ENCODE peak calls at places on chromosomes 6 and 20, in nine cellular contexts. U, Z, A, J, N, F, R, D and M are unnamed samples.

GRCh38 chr6:46215777-46216176 is 45.0 kb upstream of the ENPP5 start:
- DNase-seq in A (no peak), F (no peak), N (no peak), R (no peak), D (no peak), U (no peak), Z (no peak), J (no peak), M (no peak)

GRCh38 chr6:100134703-100135102 is 140.7 kb upstream of the MCHR2 start:
- DNase-seq in J (no peak), U (no peak), D (no peak), Z (peak), A (no peak), F (no peak), N (no peak), R (no peak), M (no peak)

GRCh38 chr6:170173416-170173990 is 117.4 kb downstream of the DLL1 start:
- DNase-seq in J (peak), F (no peak), A (peak), N (no peak), R (no peak), D (no peak), U (no peak), Z (no peak), M (no peak)

GRCh38 chr6:51209651-51210050 is 391.0 kb downstream of the TFAP2B start:
- DNase-seq in N (no peak), Z (no peak), U (no peak), F (no peak), J (no peak), R (no peak), A (no peak), D (no peak), M (no peak)

GRCh38 chr6:108661430-108661829 is 100.7 kb downstream of the FOXO3 start:
- DNase-seq in J (no peak), U (no peak), D (no peak), Z (peak), R (peak), A (no peak), N (no peak), F (no peak), M (peak)

GRCh38 chr6:44645276-44645675 is 257.8 kb downstream of the CDC5L start:
- DNase-seq in N (no peak), D (no peak), A (no peak), Z (peak), R (no peak), U (no peak), J (no peak), F (no peak), M (peak)

GRCh38 chr20:62376112-62377063 is 9.3 kb upstream of the LAMA5 start:
- DNase-seq in U (no peak), A (peak), Z (peak), N (no peak), D (no peak), F (no peak), R (no peak), J (no peak), M (no peak)

GRCh38 chr20:51800769-51801219 is 1.5 kb downstream of the SALL4 start:
- DNase-seq in R (no peak), A (peak), J (no peak), N (no peak), D (no peak), Z (no peak), U (no peak), F (no peak), M (peak)

GRCh38 chr20:46400253-46400652 is 6.2 kb downstream of the ELMO2 start:
- DNase-seq in F (no peak), D (peak), U (no peak), A (no peak), J (no peak), R (no peak), Z (peak), N (peak), M (no peak)
- H3K4me3 ChIP-seq in F (no peak), D (peak), U (peak), A (no peak), J (no peak), R (no peak), Z (peak), N (peak), M (no peak)

DNA sequence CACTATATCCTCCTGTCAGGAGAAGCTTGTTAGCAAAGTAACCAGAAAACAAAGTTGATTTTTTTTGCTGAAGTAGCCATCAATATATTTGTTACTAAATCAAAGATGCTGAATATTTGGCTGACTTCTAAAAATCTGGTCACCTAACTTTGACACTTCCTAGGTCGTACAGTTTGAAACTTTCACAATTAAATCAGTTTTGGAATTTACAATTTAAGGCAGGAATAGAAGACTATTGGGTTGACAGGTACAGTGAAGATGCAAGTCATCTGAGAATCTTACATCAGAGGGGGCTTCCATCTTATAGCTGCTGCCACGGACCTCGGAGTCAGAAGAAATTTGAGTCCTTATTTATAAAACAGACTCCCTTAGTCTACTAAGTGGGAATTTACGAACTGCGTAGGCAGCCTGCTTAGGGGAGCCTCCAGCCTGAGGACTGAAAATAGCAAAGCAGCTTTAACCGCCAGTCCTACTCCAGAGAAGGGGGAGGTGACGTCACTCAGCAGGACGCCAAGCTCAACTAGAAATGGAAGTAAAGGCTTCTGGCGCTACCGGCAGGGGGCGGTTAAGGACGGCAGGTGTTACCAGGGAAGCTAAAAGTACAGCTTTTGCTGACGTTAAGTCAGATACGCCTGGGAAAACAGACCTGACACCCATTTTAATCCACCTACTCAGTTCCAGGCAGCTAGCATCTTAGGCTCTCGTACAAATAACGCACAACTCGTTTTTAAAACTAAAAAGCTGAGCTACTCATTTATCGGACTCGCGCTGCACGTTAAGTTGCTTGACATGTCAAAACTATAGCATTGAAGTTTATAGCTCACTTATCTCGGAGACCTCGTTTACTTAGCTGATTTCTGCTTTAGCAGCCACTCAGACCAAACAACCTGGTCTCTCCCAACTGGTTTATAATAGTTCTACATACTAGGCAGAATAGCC is 61.1 kb upstream of the HFE start:
- DNase-seq in Z (peak), R (peak), J (peak), F (no peak), N (peak), A (peak), U (peak), D (peak), M (peak)
- H3K4me3 ChIP-seq in Z (peak), R (peak), J (peak), F (peak), N (peak), A (peak), U (peak), D (peak), M (peak)

GRCh38 chr20:2891343-2891742 is 18.1 kb downstream of the PTPRA start:
- DNase-seq in Z (no peak), F (no peak), J (no peak), R (no peak), D (no peak), U (no peak), N (no peak), A (no peak), M (no peak)

GRCh38 chr20:2889797-2890196 is 16.5 kb downstream of the PTPRA start:
- DNase-seq in A (no peak), D (no peak), Z (no peak), J (no peak), R (no peak), U (no peak), F (no peak), N (no peak), M (no peak)

GRCh38 chr20:2887715-2888114 is 14.4 kb downstream of the PTPRA start:
- DNase-seq in J (no peak), D (no peak), A (no peak), R (no peak), N (no peak), U (no peak), Z (no peak), F (no peak), M (no peak)

GRCh38 chr20:2890743-2891142 is 17.5 kb downstream of the PTPRA start:
- DNase-seq in R (no peak), J (no peak), F (no peak), D (no peak), U (no peak), Z (no peak), A (no peak), N (no peak), M (peak)

GRCh38 chr20:2889209-2889608 is 15.9 kb downstream of the PTPRA start:
- DNase-seq in U (no peak), J (no peak), N (no peak), D (no peak), F (no peak), R (no peak), A (no peak), Z (no peak), M (peak)
- H3K4me3 ChIP-seq in U (no peak), J (no peak), N (no peak), D (no peak), F (no peak), R (no peak), A (no peak), Z (no peak), M (no peak)

DNA sequence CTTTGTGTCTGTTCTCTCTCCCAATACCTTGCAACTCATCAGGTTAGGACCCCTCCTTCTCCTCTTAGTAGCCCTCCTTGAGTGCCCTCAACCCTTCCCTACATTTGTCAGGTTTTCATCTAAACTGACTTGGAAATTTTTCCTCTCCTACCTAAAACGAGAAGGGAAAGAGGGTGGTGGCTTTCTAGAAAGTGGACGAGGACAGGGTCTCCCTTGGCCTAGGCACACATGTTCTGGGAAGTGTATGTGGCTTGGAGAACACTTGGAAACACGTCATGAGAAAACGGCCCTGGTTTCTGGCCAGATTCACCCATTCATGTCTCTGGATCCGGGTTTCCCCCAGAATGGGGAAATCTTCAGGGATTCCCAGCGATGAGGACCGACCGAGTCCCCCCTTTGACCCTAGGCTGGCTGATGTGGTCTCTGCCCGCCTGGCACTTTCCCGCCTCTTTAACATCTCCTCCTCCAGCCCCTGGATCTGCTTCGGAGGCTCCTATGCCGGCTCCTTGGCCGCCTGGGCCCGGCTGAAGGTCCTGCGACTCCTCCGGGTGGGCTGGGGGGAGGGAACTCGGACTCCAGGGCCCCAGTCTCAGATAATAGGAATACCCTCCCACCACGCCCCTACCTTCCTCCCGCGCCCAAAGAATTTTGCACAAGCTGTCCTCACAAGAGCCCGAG is 2.9 kb downstream of the PRSS16 start:
- DNase-seq in U (no peak), Z (no peak), F (no peak), J (no peak), R (no peak), D (no peak), N (no peak), A (no peak), M (no peak)
- H3K4me3 ChIP-seq in U (peak), Z (peak), F (peak), J (peak), R (peak), D (peak), N (peak), A (peak), M (peak)